ENCODE peak calls at places on chromosomes 3 and 15, in seven cellular contexts. S is brain microvascular endothelial cell; H is AG04449; Z is foreskin fibroblast; W is activated CD8-positive, alpha-beta T cell treated with anti-CD3 and anti-CD28 coated beads, Interleukin-2, amount 10 ng/mL, durations not matched to agents 7 days and 5 days; F is NCI-H460; T is GM13976. E is an unnamed sample.

GRCh38 chr15:71786673-71787072 is 23.7 kb upstream of the NR2E3 start:
- DNase-seq in F (no peak), Z (no peak), S (no peak), H (no peak), W (no peak), T (no peak), E (no peak)

GRCh38 chr3:178084938-178085816 is 451.1 kb upstream of the KCNMB2 start:
- DNase-seq in Z (peak; percentile 63), S (peak; percentile 92), H (no peak), T (no peak), W (peak; percentile 27), F (peak; percentile 93), E (peak; percentile 82)

GRCh38 chr3:44402548-44402947 is 64.0 kb downstream of the TCAIM start:
- DNase-seq in Z (no peak), F (no peak), H (no peak), T (no peak), W (no peak), S (no peak), E (no peak)

GRCh38 chr3:49519266-49519665 is 35.0 kb upstream of the BSN start:
- DNase-seq in H (no peak), T (no peak), Z (no peak), S (no peak), F (no peak), W (no peak), E (no peak)

GRCh38 chr3:43288366-43288765 is 2.0 kb downstream of the SNRK start:
- DNase-seq in W (no peak), H (no peak), S (no peak), T (peak; percentile 51), F (no peak), Z (no peak), E (no peak)

GRCh38 chr3:6113338-6113737 is 747.6 kb upstream of the GRM7 start:
- DNase-seq in S (no peak), W (no peak), F (no peak), Z (no peak), H (no peak), T (no peak), E (no peak)

GRCh38 chr3:46844851-46845250 is 18.4 kb downstream of the MYL3 start:
- DNase-seq in S (no peak), T (no peak), Z (no peak), F (no peak), H (no peak), W (no peak), E (peak; percentile 2)

GRCh38 chr15:67762610-67763368 is 62.5 kb upstream of the SKOR1 start:
- DNase-seq in F (no peak), Z (peak; percentile 22), T (peak; percentile 61), H (no peak), W (peak; percentile 65), S (no peak), E (peak; percentile 33)

GRCh38 chr15:29139540-29140459 is 129.8 kb downstream of the NSMCE3 start:
- DNase-seq in T (peak; percentile 89), Z (peak; percentile 32), W (peak; percentile 61), F (peak; percentile 36), H (no peak), S (peak; percentile 20), E (peak; percentile 53)

GRCh38 chr3:141274411-141275031 is 42.9 kb downstream of the PXYLP1 start:
- DNase-seq in Z (no peak), F (no peak), S (no peak), H (no peak), W (no peak), T (no peak), E (no peak)

GRCh38 chr3:146256851-146257486 is 6.1 kb upstream of the PLSCR4 start:
- DNase-seq in Z (no peak), T (no peak), H (peak; percentile 38), S (no peak), W (no peak), F (no peak), E (no peak)

GRCh38 chr15:41605566-41605965 is 46.6 kb downstream of the TYRO3 start:
- DNase-seq in T (no peak), W (no peak), Z (no peak), H (no peak), F (no peak), S (no peak), E (no peak)

GRCh38 chr15:92020765-92021164 is 167.3 kb downstream of the SLCO3A1 start:
- DNase-seq in Z (no peak), H (peak; percentile 3), S (no peak), T (no peak), W (no peak), F (no peak), E (no peak)

GRCh38 chr15:84878504-84878903 is 6.0 kb upstream of the SLC28A1 start:
- DNase-seq in H (peak; percentile 10), W (peak; percentile 74), T (peak; percentile 77), F (peak; percentile 21), S (peak; percentile 28), Z (peak; percentile 28), E (peak; percentile 52)

GRCh38 chr3:196168808-196169391 is 42.3 kb downstream of the ZDHHC19 start:
- DNase-seq in T (no peak), Z (no peak), W (no peak), H (no peak), F (no peak), S (no peak), E (no peak)

GRCh38 chr3:151393961-151394360 is 9.4 kb upstream of the P2RY12 start:
- DNase-seq in F (no peak), H (no peak), T (no peak), W (no peak), S (no peak), Z (no peak), E (no peak)

GRCh38 chr3:142794510-142794909 is 70.7 kb downstream of the TRPC1 start:
- DNase-seq in S (no peak), T (no peak), W (no peak), Z (no peak), F (no peak), H (no peak), E (no peak)

GRCh38 chr3:184320099-184320445 is 5.7 kb downstream of the EIF4G1 start:
- DNase-seq in T (peak; percentile 29), S (peak; percentile 95), Z (peak; percentile 97), F (peak; percentile 89), W (no peak), H (peak; percentile 78), E (peak; percentile 41)

GRCh38 chr15:65576669-65577068 is 34.3 kb downstream of the INTS14 start:
- DNase-seq in S (peak; percentile 33), F (no peak), T (no peak), H (peak; percentile 55), W (no peak), Z (peak; percentile 64), E (no peak)

GRCh38 chr3:158762701-158763100 is 30.4 kb upstream of the RARRES1 start:
- DNase-seq in F (no peak), H (no peak), T (no peak), W (no peak), Z (no peak), S (no peak), E (no peak)

GRCh38 chr15:92120082-92120481 is 266.6 kb downstream of the SLCO3A1 start:
- DNase-seq in H (no peak), W (no peak), F (no peak), T (no peak), Z (no peak), S (no peak), E (no peak)

GRCh38 chr3:178155521-178155920 is 380.7 kb upstream of the KCNMB2 start:
- DNase-seq in F (no peak), T (no peak), S (no peak), W (no peak), H (no peak), Z (no peak), E (no peak)

E was measured in DND-41.